ENCODE peak calls at places on chromosomes 7 and 10, in six cellular contexts. V is endodermal cell, N is sigmoid colon, M is fibroblast of lung, J is heart right ventricle, Z is adrenal gland. U is an unnamed sample. For H3K4me1, the result is how much of the 10 kb centered on the place peaks cover.

GRCh38 chr7:4805110-4805978 is 29.9 kb downstream of the AP5Z1 start:
- DNase-seq in V (no peak), N (peak), M (no peak), J (no peak), Z (no peak), U (no peak)

GRCh38 chr7:42347616-42348015 is 110.6 kb upstream of the GLI3 start:
- DNase-seq in V (no peak), N (no peak), M (no peak), J (no peak), Z (no peak), U (peak)

GRCh38 chr7:1986366-1987083 is 246.2 kb downstream of the MAD1L1 start:
- DNase-seq in V (no peak), N (no peak), M (no peak), J (no peak), Z (no peak), U (no peak)

GRCh38 chr7:128176696-128177095 is 64.4 kb upstream of the LEP start:
- DNase-seq in V (peak), N (no peak), M (peak), J (no peak), Z (peak), U (no peak)

GRCh38 chr7:20331231-20331880 is 656 bp downstream of the ITGB8 start:
- DNase-seq in V (peak), N (peak), M (peak), J (peak), Z (peak), U (peak)

GRCh38 chr7:2689951-2690705 is 2.1 kb downstream of the AMZ1 start:
- DNase-seq in V (no peak), N (no peak), M (peak), J (no peak), Z (no peak), U (peak)

GRCh38 chr10:31677198-31678138 is 251.2 kb downstream of the ARHGAP12 start:
- DNase-seq in V (peak), N (no peak), M (peak), J (no peak), Z (no peak), U (no peak)

GRCh38 chr10:113111900-113112853 is 162.1 kb downstream of the TCF7L2 start:
- DNase-seq in V (peak), N (no peak), M (peak), J (no peak), Z (no peak), U (peak)

GRCh38 chr10:89810908-89811515 is 109.6 kb downstream of the KIF20B start:
- DNase-seq in V (no peak), N (no peak), M (no peak), J (no peak), Z (no peak), U (no peak)

GRCh38 chr7:23261843-23262452 is 15.4 kb downstream of the GPNMB start:
- DNase-seq in V (peak), N (peak), M (peak), J (peak), Z (peak), U (no peak)

GRCh38 chr7:153066711-153067110 is 307.2 kb downstream of the ACTR3B start:
- DNase-seq in V (no peak), N (no peak), M (no peak), J (no peak), Z (no peak), U (no peak)

GRCh38 chr7:128167316-128167691 is 73.8 kb upstream of the LEP start:
- DNase-seq in V (peak), N (no peak), M (peak), J (no peak), Z (peak), U (peak)

GRCh38 chr10:71726673-71727428 is 7.3 kb upstream of the C10orf105 start:
- DNase-seq in V (no peak), N (no peak), M (no peak), J (no peak), Z (no peak), U (no peak)

GRCh38 chr10:104273899-104274575 is 5.1 kb downstream of the GSTO2 start:
- DNase-seq in V (no peak), N (no peak), M (no peak), J (no peak), Z (no peak), U (no peak)

GRCh38 chr10:84193846-84194423 is 402 bp upstream of the CDHR1 start:
- DNase-seq in V (no peak), N (peak), M (no peak), J (no peak), Z (no peak), U (no peak)

GRCh38 chr10:70162892-70163201 is 7.5 kb downstream of the SAR1A start:
- DNase-seq in V (no peak), N (no peak), M (no peak), J (no peak), Z (no peak), U (no peak)

GRCh38 chr7:103380395-103381191 is 33.1 kb downstream of the PSMC2 start:
- DNase-seq in V (no peak), N (no peak), M (peak), J (no peak), Z (no peak), U (no peak)

GRCh38 chr7:101121996-101122932 is 4.6 kb upstream of the SERPINE1 start:
- DNase-seq in V (peak), N (peak), M (peak), J (peak), Z (peak), U (peak)

GRCh38 chr7:81031243-81031642 is 112.4 kb upstream of the SEMA3C start:
- DNase-seq in V (no peak), N (no peak), M (no peak), J (no peak), Z (no peak), U (no peak)

DNA sequence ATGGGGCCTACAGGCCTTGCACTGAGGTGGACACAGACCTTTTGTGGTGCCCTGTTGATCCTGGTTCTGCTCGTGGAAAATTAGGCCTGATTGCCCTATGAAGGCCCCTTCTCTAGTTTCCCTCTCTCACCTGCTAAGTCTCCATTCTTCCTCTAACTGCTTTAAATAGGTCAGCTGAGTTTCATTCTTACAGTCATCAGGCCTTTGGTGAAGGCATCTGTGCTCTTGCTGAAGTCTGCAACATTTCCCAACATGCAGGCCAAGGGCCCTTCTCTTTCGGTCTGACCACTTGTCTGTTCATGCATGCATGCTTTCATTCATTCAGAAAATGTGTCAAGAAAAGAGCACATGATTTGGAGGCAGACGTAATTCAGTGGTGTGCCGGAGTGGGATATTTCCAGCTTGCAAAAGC is 244.0 kb downstream of the BUB3 start:
- DNase-seq in V (peak), N (no peak), M (no peak), J (no peak), Z (no peak), U (no peak)
- H3K4me1 ChIP-seq in V (under half), N (under half), M (under half), J (under half), Z (under half), U (under half)

GRCh38 chr10:11409357-11409756 is 202.1 kb downstream of the USP6NL start:
- DNase-seq in V (peak), N (no peak), M (no peak), J (no peak), Z (no peak), U (no peak)

GRCh38 chr10:11403116-11403515 is 208.3 kb downstream of the USP6NL start:
- DNase-seq in V (peak), N (no peak), M (no peak), J (no peak), Z (no peak), U (no peak)

GRCh38 chr10:11407939-11408338 is 203.5 kb downstream of the USP6NL start:
- DNase-seq in V (no peak), N (no peak), M (no peak), J (no peak), Z (no peak), U (no peak)

GRCh38 chr10:11404931-11405330 is 206.5 kb downstream of the USP6NL start:
- DNase-seq in V (peak), N (no peak), M (no peak), J (peak), Z (no peak), U (no peak)

DNA sequence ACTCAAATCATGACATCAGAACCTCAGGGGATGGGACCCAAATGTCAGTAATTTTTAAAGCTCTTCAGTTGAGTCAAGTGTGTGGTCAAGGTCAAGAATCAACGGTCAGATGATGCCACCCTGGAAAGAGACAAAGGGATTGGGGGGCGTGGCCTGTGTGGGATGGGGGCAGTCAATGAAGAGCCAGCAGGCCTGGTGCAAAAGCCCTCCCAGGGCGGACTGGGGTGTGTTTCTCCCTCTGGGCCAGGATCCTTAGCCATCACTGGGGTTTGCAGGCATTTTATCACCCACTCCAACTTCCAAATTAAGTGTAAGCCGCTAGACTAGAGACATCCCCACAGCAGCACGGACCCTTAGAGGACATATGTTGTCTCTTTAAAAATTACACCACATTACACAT is 204.7 kb downstream of the USP6NL start:
- DNase-seq in V (peak), N (no peak), M (no peak), J (no peak), Z (no peak), U (no peak)
- H3K4me1 ChIP-seq in V (under half), N (under half), M (under half), J (under half), Z (under half), U (under half)

GRCh38 chr10:96448558-96448957 is 65.2 kb downstream of the TLL2 start:
- DNase-seq in V (no peak), N (no peak), M (no peak), J (no peak), Z (no peak), U (no peak)
- H3K4me1 ChIP-seq in V (under half), N (under half), M (under half), J (under half), Z (under half), U (under half)

DNA sequence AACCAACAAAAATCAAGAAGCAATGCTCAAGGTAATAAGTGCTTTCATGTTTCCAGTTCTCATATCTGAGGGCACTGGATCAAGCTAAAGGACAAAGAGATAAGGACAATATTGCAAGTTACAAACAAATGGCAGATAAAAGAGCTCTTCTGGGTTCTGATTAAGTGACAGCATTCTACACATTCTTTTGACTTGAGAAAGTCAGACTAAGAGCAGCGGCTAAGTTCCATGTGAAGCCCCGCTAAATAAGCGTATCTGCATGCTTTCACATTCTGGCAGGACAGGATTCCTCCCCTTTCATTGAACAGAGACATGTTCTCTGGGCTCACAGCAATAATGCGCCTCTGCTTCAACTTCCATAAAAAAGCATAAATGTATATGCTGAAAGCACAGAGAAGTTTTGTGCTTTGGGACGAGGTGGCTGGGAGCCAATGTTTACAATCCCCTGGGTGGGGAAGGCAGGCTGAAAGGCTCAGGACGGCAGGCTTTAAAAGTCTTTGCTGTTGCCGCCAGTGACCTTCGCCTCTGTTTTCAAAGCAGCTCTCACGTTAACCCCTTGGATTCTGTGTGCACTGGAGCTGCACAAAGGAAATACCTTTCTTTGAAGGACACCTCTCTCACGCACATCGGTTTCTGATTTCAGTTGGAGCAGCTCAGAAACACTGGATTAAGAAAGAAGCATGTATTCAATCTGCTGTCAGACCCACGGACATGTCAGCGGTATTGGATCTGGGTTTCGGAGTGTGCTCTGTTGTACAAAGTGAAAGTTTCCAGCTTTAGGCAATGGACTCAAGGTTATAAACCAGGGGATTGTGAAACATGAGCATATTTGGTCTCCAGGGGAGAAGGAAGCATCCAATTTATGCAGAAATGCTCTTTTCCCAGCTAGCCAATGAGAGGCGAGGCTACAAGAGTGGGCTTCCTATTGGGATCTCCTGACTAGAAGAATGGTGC is 105.4 kb upstream of the FAM133B start:
- DNase-seq in V (peak), N (no peak), M (peak), J (peak), Z (peak), U (peak)
- H3K4me1 ChIP-seq in V (under half), N (under half), M (under half), J (under half), Z (half or more), U (under half)

GRCh38 chr10:63261496-63261895 is 128.4 kb downstream of the NRBF2 start:
- DNase-seq in V (no peak), N (no peak), M (peak), J (no peak), Z (no peak), U (no peak)
- H3K4me1 ChIP-seq in V (under half), N (under half), M (under half), J (half or more), Z (half or more), U (under half)

GRCh38 chr10:79143879-79144278 is 75.1 kb downstream of the ZMIZ1 start:
- DNase-seq in V (no peak), N (no peak), M (no peak), J (no peak), Z (no peak), U (no peak)

GRCh38 chr10:79142522-79143309 is 74.0 kb downstream of the ZMIZ1 start:
- DNase-seq in V (peak), N (no peak), M (no peak), J (no peak), Z (no peak), U (no peak)

GRCh38 chr10:79145174-79145483 is 76.4 kb downstream of the ZMIZ1 start:
- DNase-seq in V (peak), N (no peak), M (no peak), J (no peak), Z (no peak), U (no peak)

GRCh38 chr10:79145517-79146470 is 77.0 kb downstream of the ZMIZ1 start:
- DNase-seq in V (no peak), N (no peak), M (no peak), J (no peak), Z (no peak), U (no peak)

DNA sequence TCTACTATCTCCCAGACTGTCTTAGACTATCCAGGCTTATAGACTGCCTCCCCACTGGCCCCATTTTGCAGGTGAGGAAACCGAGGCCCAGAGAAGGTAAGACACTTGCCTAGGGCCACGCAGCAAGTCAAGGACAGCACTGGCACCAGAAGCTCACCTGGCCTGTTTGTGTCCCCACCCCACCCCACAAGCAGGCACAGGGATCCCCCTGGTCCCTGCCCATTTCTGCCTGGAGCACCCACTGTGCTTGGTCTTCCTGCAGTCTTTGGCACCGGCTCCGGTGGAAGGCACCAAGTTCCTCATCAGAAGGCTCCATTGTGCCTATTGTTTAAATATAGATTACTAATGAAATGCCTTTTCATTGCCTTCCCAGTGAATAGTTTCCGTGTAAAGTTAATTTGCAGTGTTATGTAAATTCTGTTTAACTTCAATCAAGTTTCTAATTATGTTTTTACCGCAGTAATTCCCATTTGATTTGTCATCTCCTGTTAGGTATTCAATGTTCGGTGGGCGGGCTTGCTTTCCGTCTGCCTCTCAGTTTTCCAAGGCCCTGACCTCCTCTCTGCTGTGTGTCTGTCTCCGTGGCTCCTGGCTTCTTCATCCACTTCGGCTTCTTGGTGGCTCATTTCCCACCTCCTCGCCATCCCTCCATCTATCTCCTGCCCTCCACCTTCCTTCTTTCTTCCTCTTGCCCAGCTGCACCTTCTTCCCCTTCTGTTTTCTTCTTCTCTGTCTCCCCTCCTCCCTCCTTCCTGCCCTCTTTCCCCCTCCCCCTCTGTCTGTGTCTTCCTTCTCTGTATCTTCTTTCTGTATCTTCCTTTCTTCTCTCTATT is 75.8 kb downstream of the ZMIZ1 start:
- DNase-seq in V (no peak), N (no peak), M (peak), J (no peak), Z (no peak), U (no peak)
- H3K4me1 ChIP-seq in V (under half), N (under half), M (half or more), J (half or more), Z (half or more), U (under half)